ENCODE peak calls at places on chromosome 3, in nine cellular contexts. D, J, B, X, P, S, N, E and Z are unnamed samples.
A peak's percentile ranks its signal among the peaks of the same experiment; 100 is the strongest.

GRCh38 chr3:188220097-188220788 is 66.3 kb downstream of the LPP start:
- DNase-seq in D (peak; percentile 30), J (peak; percentile 73), B (no peak), X (no peak), P (no peak), S (no peak), N (no peak), E (no peak), Z (no peak)

GRCh38 chr3:138406606-138407005 is 27.8 kb upstream of the ESYT3 start:
- DNase-seq in D (no peak), J (no peak), B (no peak), X (no peak), P (no peak), S (no peak), N (no peak), E (no peak), Z (no peak)

GRCh38 chr3:173737167-173737808 is 339.7 kb downstream of the NLGN1 start:
- DNase-seq in D (no peak), J (no peak), B (no peak), X (no peak), P (no peak), S (no peak), N (no peak), E (no peak), Z (no peak)

GRCh38 chr3:124078978-124079911 is 87.3 kb upstream of the ROPN1 start:
- DNase-seq in D (peak; percentile 35), J (peak; percentile 50), B (peak; percentile 23), X (no peak), P (no peak), S (no peak), N (peak; percentile 15), E (peak; percentile 19), Z (peak; percentile 24)

GRCh38 chr3:168021737-168022450 is 73.8 kb downstream of the GOLIM4 start:
- DNase-seq in D (no peak), J (no peak), B (no peak), X (no peak), P (no peak), S (no peak), N (no peak), E (no peak), Z (no peak)

GRCh38 chr3:65550137-65550536 is 488.6 kb downstream of the MAGI1 start:
- DNase-seq in D (no peak), J (no peak), B (no peak), X (no peak), P (no peak), S (no peak), N (peak; percentile 15), E (no peak), Z (no peak)

GRCh38 chr3:16848007-16848406 is 36.7 kb upstream of the PLCL2 start:
- DNase-seq in D (no peak), J (no peak), B (no peak), X (no peak), P (no peak), S (no peak), N (no peak), E (no peak), Z (no peak)

GRCh38 chr3:138303474-138303873 is 26.2 kb downstream of the NME9 start:
- DNase-seq in D (peak; percentile 58), J (no peak), B (no peak), X (no peak), P (no peak), S (no peak), N (no peak), E (no peak), Z (no peak)

GRCh38 chr3:52851348-52851747 is 16.5 kb upstream of the MUSTN1 start:
- DNase-seq in D (peak; percentile 52), J (peak; percentile 49), B (no peak), X (peak; percentile 43), P (no peak), S (no peak), N (peak; percentile 22), E (peak; percentile 52), Z (peak; percentile 66)

GRCh38 chr3:100869787-100870186 is 123.4 kb downstream of the ABI3BP start:
- DNase-seq in D (no peak), J (peak; percentile 29), B (no peak), X (no peak), P (no peak), S (no peak), N (no peak), E (no peak), Z (no peak)

GRCh38 chr3:128498127-128498626 is 5.2 kb upstream of the GATA2 start:
- DNase-seq in D (peak; percentile 9), J (no peak), B (no peak), X (peak; percentile 15), P (no peak), S (peak; percentile 28), N (no peak), E (no peak), Z (no peak)

GRCh38 chr3:128496602-128497304 is 3.8 kb upstream of the GATA2 start:
- DNase-seq in D (peak; percentile 54), J (no peak), B (no peak), X (peak; percentile 22), P (no peak), S (peak; percentile 46), N (no peak), E (no peak), Z (peak; percentile 67)

GRCh38 chr3:128498901-128499530 is 6.0 kb upstream of the GATA2 start:
- DNase-seq in D (peak; percentile 4), J (no peak), B (no peak), X (peak; percentile 13), P (no peak), S (peak; percentile 47), N (no peak), E (no peak), Z (no peak)

GRCh38 chr3:128496019-128496601 is 3.1 kb upstream of the GATA2 start:
- DNase-seq in D (peak; percentile 14), J (no peak), B (no peak), X (peak; percentile 18), P (no peak), S (peak; percentile 50), N (no peak), E (no peak), Z (peak; percentile 66)

GRCh38 chr3:128497305-128498126 is 4.5 kb upstream of the GATA2 start:
- DNase-seq in D (peak; percentile 75), J (no peak), B (no peak), X (peak; percentile 59), P (peak; percentile 85), S (peak; percentile 73), N (peak; percentile 51), E (peak; percentile 45), Z (peak; percentile 91)
- TF ChIP-seq POLR2A in D (no peak), J (no peak), B (no peak), X (no peak), P (no peak), S (no peak), N (no peak), E (no peak), Z (peak; percentile 69)

GRCh38 chr3:132317229-132317948 is at the start of gene ACP3:
- DNase-seq in D (peak; percentile 66), J (peak; percentile 82), B (peak; percentile 53), X (peak; percentile 71), P (peak; percentile 62), S (no peak), N (peak; percentile 86), E (no peak), Z (peak; percentile 7)
- TF ChIP-seq POLR2A in D (no peak), J (no peak), B (no peak), X (no peak), P (no peak), S (no peak), N (no peak), E (no peak), Z (no peak)

GRCh38 chr3:114562557-114562956 is 268.7 kb downstream of the TIGIT start:
- DNase-seq in D (no peak), J (no peak), B (no peak), X (no peak), P (no peak), S (no peak), N (no peak), E (no peak), Z (no peak)

GRCh38 chr3:114567774-114568173 is 273.9 kb downstream of the TIGIT start:
- DNase-seq in D (no peak), J (no peak), B (no peak), X (no peak), P (no peak), S (no peak), N (no peak), E (no peak), Z (no peak)

GRCh38 chr3:114563720-114564119 is 269.9 kb downstream of the TIGIT start:
- DNase-seq in D (no peak), J (no peak), B (no peak), X (no peak), P (no peak), S (no peak), N (no peak), E (no peak), Z (no peak)

GRCh38 chr3:114566162-114566755 is 272.4 kb downstream of the TIGIT start:
- DNase-seq in D (no peak), J (no peak), B (no peak), X (no peak), P (no peak), S (no peak), N (no peak), E (no peak), Z (no peak)

DNA sequence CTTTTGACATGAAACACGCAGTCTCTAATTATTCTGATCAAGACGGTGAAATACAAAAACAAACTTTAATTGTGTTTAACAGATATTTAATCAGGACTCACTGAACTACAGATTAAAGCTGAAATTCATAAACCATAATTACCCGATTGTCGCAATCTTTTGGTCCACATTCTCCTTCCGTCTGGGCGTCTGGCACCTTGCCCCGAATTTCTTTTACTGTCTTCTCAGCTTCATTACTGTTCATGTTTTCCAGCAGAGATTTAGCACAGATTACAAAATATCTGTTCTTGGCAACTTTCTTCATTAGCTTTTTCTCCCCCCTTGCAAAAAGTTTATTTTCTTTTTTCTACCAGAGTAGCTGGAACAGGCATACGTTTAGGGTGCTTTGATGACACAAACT is 271.4 kb downstream of the TIGIT start:
- DNase-seq in D (peak; percentile 30), J (no peak), B (peak; percentile 41), X (no peak), P (peak; percentile 28), S (peak; percentile 87), N (peak; percentile 12), E (no peak), Z (no peak)
- TF ChIP-seq POLR2A in D (no peak), J (no peak), B (no peak), X (no peak), P (no peak), S (no peak), N (no peak), E (no peak), Z (no peak)

DNA sequence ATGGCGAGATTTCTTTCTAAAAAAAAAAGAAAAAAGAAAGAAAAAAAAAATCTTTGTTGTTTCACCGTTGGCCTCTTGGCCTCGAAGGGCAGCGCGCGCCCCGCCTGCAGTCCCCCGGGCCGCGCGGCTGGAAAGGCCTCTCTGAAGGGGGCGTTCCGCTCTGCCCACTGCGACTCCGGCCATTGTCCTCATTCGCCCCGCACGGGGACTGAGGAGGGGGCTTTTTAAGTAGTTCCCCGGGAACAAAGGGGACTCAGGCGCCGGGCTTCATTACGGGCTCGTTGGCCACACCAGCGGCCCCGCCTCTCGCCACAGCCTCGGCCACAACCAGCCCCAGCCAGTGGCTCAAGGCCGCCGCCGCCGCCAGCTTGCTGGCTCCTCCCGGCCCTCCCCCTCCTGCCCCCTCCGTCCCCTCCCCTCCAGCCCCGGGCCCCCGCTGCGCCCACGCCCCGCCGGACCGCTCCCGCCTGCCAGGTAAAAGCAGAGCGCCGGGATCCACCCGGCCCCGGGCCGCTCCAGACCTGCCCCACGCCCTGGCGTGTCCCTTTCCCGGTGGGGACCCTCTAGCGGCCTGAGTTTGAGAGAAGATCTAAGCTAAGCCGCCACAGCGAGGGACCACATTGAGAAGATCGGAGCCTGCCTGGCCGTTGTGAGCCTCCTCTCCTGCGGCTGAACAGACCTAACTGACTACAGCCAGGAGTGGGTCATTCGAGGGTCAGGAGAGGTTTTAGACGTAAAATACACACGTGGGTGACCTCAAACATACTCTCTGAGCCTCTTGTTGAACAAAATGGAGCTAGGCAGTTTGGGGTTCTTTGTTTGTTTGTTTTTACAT is 54.1 kb downstream of the CPN2 start:
- DNase-seq in D (peak; percentile 71), J (no peak), B (no peak), X (no peak), P (peak; percentile 66), S (peak; percentile 63), N (peak; percentile 63), E (no peak), Z (no peak)
- TF ChIP-seq POLR2A in D (no peak), J (no peak), B (no peak), X (no peak), P (no peak), S (no peak), N (no peak), E (no peak), Z (no peak)